ENCODE peak calls at places on chromosomes 1 and 21, in ten cellular contexts. H, M, D, A, C, F, I, S, N and L are unnamed samples.

GRCh38 chr1:202200112-202200548 is 6.5 kb downstream of the LGR6 start:
- DNase-seq in I (peak; percentile 57), H (no peak), N (peak; percentile 6), A (peak; percentile 10), C (peak; percentile 53), D (peak; percentile 44), F (no peak), S (no peak), M (no peak), L (no peak)

GRCh38 chr1:197776348-197777082 is 1.2 kb upstream of the DENND1B start:
- DNase-seq in C (no peak), I (no peak), A (peak; percentile 33), M (no peak), F (peak; percentile 86), D (no peak), S (no peak), N (peak; percentile 93), H (no peak), L (peak; percentile 62)

GRCh38 chr1:17475729-17476128 is 36.3 kb upstream of the RCC2 start:
- DNase-seq in M (no peak), C (no peak), D (no peak), F (peak; percentile 64), I (no peak), S (peak; percentile 46), H (peak; percentile 22), A (peak; percentile 82), N (peak; percentile 66), L (no peak)

GRCh38 chr1:202085682-202086373 is 36.9 kb upstream of the GPR37L1 start:
- DNase-seq in S (peak; percentile 14), I (peak; percentile 40), H (no peak), N (peak; percentile 35), C (no peak), F (no peak), D (peak; percentile 7), A (peak; percentile 21), M (no peak), L (no peak)

GRCh38 chr1:86666368-86666767 is 38.0 kb upstream of the SH3GLB1 start:
- DNase-seq in H (no peak), M (no peak), A (no peak), C (no peak), F (no peak), N (no peak), I (no peak), S (no peak), D (no peak), L (no peak)

GRCh38 chr21:35617491-35617890 is 442.8 kb downstream of the SETD4 start:
- DNase-seq in D (no peak), I (no peak), F (no peak), A (no peak), C (no peak), M (no peak), H (no peak), N (no peak), S (no peak), L (no peak)

GRCh38 chr1:206442101-206442500 is 28.2 kb upstream of the IKBKE start:
- DNase-seq in I (no peak), F (no peak), A (no peak), M (no peak), H (no peak), N (peak; percentile 70), C (no peak), S (no peak), D (no peak), L (no peak)

GRCh38 chr1:42735056-42735455 is 5.0 kb downstream of the CLDN19 start:
- DNase-seq in S (no peak), F (no peak), I (no peak), M (no peak), D (no peak), C (no peak), A (no peak), H (no peak), N (no peak), L (no peak)

GRCh38 chr1:91894036-91894761 is 8.2 kb upstream of the TGFBR3 start:
- DNase-seq in S (no peak), D (no peak), N (peak; percentile 42), C (no peak), H (no peak), A (no peak), I (no peak), F (no peak), M (no peak), L (no peak)

GRCh38 chr1:47650606-47651005 is 212.8 kb downstream of the FOXD2 start:
- DNase-seq in F (no peak), N (no peak), H (no peak), A (no peak), M (no peak), C (no peak), I (no peak), D (no peak), S (no peak), L (no peak)

GRCh38 chr1:63602629-63603028 is 9.4 kb downstream of the PGM1 start:
- DNase-seq in M (no peak), C (no peak), D (no peak), A (no peak), I (no peak), N (no peak), S (no peak), H (no peak), F (no peak), L (no peak)

GRCh38 chr1:182789138-182790076 is at the start of gene NPL:
- DNase-seq in D (peak; percentile 81), N (peak; percentile 50), S (peak; percentile 85), C (peak; percentile 47), H (peak; percentile 85), F (no peak), M (peak; percentile 75), I (peak; percentile 88), A (peak; percentile 86), L (no peak)
- TF ChIP-seq CTCF in D (no peak), N (no peak), S (no peak), C (no peak), H (no peak), F (no peak), M (no peak), I (no peak), A (no peak), L (no peak)

DNA sequence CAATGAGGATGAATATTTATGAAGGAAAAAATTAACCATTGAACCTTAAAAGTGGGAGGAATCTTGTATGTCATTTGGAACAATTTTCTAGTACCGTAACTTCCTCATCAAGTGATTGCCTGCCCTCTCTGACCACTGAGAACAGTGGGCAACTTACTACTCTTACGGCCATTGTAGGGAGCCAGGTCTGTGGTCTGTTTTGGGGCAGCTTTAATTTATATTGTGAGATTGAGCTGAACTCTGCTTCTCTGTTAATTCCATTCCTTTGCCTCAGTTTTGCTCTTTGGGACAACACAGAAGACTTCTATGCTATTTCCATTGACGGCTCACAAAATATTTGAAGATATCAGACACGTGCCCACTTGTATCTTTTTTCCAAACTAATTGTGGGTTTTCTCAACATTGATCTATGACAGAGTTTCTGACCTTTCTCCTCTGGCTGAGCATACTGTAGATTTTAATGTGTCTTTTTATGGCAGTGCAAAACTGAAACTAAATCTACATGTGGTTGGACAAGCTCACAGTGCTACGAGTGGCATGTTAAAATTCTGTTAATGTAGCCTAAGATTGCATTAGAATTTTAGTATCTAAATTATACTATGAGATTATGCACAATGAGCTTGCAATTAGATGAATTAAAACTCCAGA is 27.8 kb upstream of the ZNF281 start:
- DNase-seq in D (no peak), F (no peak), M (no peak), H (no peak), C (no peak), A (no peak), I (no peak), N (peak; percentile 37), S (no peak), L (no peak)
- H3K4me3 ChIP-seq in D (no peak overlapping the region), F (no peak overlapping the region), M (peak overlapping the region; percentile 8), H (no peak overlapping the region), C (no peak overlapping the region), A (no peak overlapping the region), I (no peak overlapping the region), N (no peak overlapping the region), S (no peak overlapping the region), L (no peak overlapping the region)

GRCh38 chr1:226550671-226551041 is 2.1 kb downstream of the STUM start:
- DNase-seq in C (no peak), F (no peak), D (no peak), A (no peak), I (no peak), S (no peak), H (no peak), N (no peak), M (no peak), L (no peak)

GRCh38 chr1:226549094-226549936 is 751 bp downstream of the STUM start:
- DNase-seq in I (peak; percentile 14), D (no peak), F (no peak), N (no peak), H (no peak), M (no peak), S (no peak), C (peak; percentile 40), A (no peak), L (no peak)

GRCh38 chr1:226551299-226551698 is 2.7 kb downstream of the STUM start:
- DNase-seq in H (no peak), A (no peak), S (no peak), M (no peak), F (no peak), I (peak; percentile 88), D (no peak), N (no peak), C (no peak), L (no peak)

GRCh38 chr1:226548281-226549093 is at the start of gene STUM:
- DNase-seq in I (peak; percentile 29), S (peak; percentile 26), H (no peak), A (peak; percentile 43), F (no peak), C (no peak), M (no peak), D (no peak), N (peak; percentile 9), L (no peak)

GRCh38 chr1:226549937-226550670 is 1.5 kb downstream of the STUM start:
- DNase-seq in M (peak; percentile 59), A (peak; percentile 34), D (peak; percentile 65), C (peak; percentile 50), F (no peak), S (peak; percentile 64), N (no peak), I (peak; percentile 59), H (no peak), L (no peak)
- TF ChIP-seq CTCF in M (no peak), A (no peak), D (peak; percentile 29), C (no peak), F (no peak), S (no peak), N (no peak), I (peak; percentile 4), H (no peak), L (no peak)

DNA sequence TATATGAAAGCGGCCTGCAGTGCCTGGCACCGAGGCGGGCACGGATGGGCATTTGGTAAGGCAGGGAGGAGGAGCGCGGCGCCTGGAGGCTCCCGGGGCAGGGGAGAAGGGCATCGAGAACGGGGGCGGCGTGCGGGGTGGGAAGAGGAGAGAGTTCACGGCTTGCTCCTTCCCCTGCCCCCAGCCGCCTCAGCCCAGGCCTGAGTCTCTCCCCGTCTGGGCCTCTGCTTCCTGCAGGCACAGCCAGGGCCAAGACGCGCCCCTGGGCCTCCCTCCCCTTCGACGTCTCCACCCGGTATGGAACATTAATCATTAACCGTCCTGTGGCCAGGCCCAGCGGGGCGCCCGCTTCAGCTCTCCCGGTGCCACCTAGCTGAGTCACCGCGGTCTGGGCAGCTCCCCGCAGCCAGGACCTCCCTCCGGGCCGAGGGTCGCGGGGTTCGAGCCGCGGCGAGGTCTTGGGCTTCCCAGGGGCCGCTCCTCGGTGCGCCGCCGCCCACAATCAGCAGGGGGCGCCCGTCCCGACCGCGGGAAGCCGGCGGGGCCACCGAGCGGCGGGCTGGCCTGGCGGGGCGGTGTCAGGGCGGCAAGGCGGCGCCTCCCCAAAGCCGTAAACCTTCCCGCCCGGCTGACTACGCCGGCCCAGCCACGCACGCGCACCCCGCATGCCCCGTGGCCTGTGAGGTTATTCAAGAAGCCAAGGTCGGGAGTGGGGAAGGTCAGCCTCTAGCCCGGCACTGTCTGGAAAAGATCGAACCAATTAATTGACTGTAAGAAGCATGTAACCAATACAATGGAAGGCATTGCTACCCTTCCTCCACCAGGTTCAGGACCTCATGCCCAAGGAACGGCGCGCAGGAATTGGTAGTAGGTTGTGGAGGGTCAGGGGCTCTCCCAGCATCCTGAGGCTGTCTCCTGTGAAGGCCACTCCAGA is 23.4 kb upstream of the RD3 start:
- DNase-seq in H (peak; percentile 79), F (no peak), A (peak; percentile 81), M (peak; percentile 92), C (peak; percentile 95), N (peak; percentile 38), I (peak; percentile 94), D (peak; percentile 97), S (peak; percentile 74), L (peak; percentile 3)
- H3K4me3 ChIP-seq in H (no peak overlapping the region), F (peak overlapping the region; percentile 32), A (peak overlapping the region; percentile 29), M (peak overlapping the region; percentile 36), C (peak overlapping the region; percentile 35), N (peak overlapping the region; percentile 41), I (peak overlapping the region; percentile 24), D (peak overlapping the region; percentile 22), S (peak overlapping the region; percentile 43), L (peak overlapping the region; percentile 36)